ENCODE peak calls at places on chromosomes 3 and 15, in seven cellular contexts. C is pancreas; J is EL; V is activated naive CD4-positive, alpha-beta T cell treated with anti-CD3 and anti-CD28 coated beads for 36 hours; T is H7; E is body of pancreas; I is HFFc6. F is an unnamed sample.
A peak's percentile ranks its signal among the peaks of the same experiment; 100 is the strongest.

GRCh38 chr3:183185696-183186095 is 23.2 kb upstream of the LAMP3 start:
- DNase-seq in C (no peak), J (peak; percentile 86), V (no peak), T (no peak), E (no peak), I (peak; percentile 76), F (no peak)

GRCh38 chr15:31262143-31262530 is 64.5 kb upstream of the KLF13 start:
- DNase-seq in C (no peak), J (no peak), V (peak; percentile 3), T (no peak), E (no peak), I (no peak), F (peak; percentile 5)

GRCh38 chr15:53414167-53414566 is 345.3 kb downstream of the WDR72 start:
- DNase-seq in C (peak; percentile 7), J (no peak), V (no peak), T (no peak), E (peak; percentile 33), I (no peak), F (no peak)

GRCh38 chr3:189756651-189757078 is 125.5 kb downstream of the TP63 start:
- DNase-seq in C (no peak), J (peak; percentile 10), V (no peak), T (no peak), E (no peak), I (no peak), F (peak; percentile 46)

GRCh38 chr3:50121416-50122032 is 32.8 kb downstream of the RBM5 start:
- DNase-seq in C (peak; percentile 60), J (peak; percentile 79), V (peak; percentile 86), T (peak; percentile 94), E (peak; percentile 82), I (peak; percentile 69), F (peak; percentile 85)

GRCh38 chr3:177961784-177962183 is 574.5 kb upstream of the KCNMB2 start:
- DNase-seq in C (no peak), J (no peak), V (no peak), T (no peak), E (no peak), I (no peak), F (no peak)

GRCh38 chr3:244041-244440 is 47.5 kb downstream of the CHL1 start:
- DNase-seq in C (no peak), J (no peak), V (no peak), T (no peak), E (no peak), I (no peak), F (no peak)

GRCh38 chr15:28273468-28273867 is 48.5 kb downstream of the HERC2 start:
- DNase-seq in C (no peak), J (no peak), V (no peak), T (peak; percentile 74), E (no peak), I (no peak), F (no peak)

GRCh38 chr3:52088445-52089367 is 32.3 kb upstream of the DUSP7 start:
- DNase-seq in C (no peak), J (peak; percentile 86), V (no peak), T (peak; percentile 47), E (no peak), I (peak; percentile 52), F (no peak)

GRCh38 chr15:43293402-43293801 is 26.7 kb upstream of the TGM5 start:
- DNase-seq in C (peak; percentile 21), J (no peak), V (no peak), T (peak; percentile 92), E (peak; percentile 26), I (no peak), F (no peak)

GRCh38 chr3:151290673-151291072 is 12.3 kb upstream of the P2RY14 start:
- DNase-seq in C (no peak), J (peak; percentile 46), V (no peak), T (peak; percentile 4), E (no peak), I (peak; percentile 36), F (no peak)

GRCh38 chr15:79812536-79812935 is 84.3 kb downstream of the MTHFS start:
- DNase-seq in C (no peak), J (no peak), V (no peak), T (no peak), E (no peak), I (no peak), F (no peak)

GRCh38 chr3:23442598-23443383 is 239.7 kb downstream of the UBE2E2 start:
- DNase-seq in C (no peak), J (peak; percentile 80), V (peak; percentile 28), T (peak; percentile 45), E (no peak), I (peak; percentile 42), F (no peak)

GRCh38 chr15:73258271-73259108 is 110.3 kb downstream of the HCN4 start:
- DNase-seq in C (no peak), J (no peak), V (no peak), T (no peak), E (no peak), I (no peak), F (no peak)

GRCh38 chr3:24951186-24951585 is 456.5 kb upstream of the THRB start:
- DNase-seq in C (no peak), J (no peak), V (no peak), T (no peak), E (no peak), I (no peak), F (no peak)

GRCh38 chr3:37072892-37073291 is 79.6 kb downstream of the MLH1 start:
- DNase-seq in C (no peak), J (peak; percentile 87), V (no peak), T (no peak), E (no peak), I (peak; percentile 65), F (no peak)

GRCh38 chr15:80788536-80788935 is 9.4 kb downstream of the CEMIP start:
- DNase-seq in C (no peak), J (peak; percentile 12), V (no peak), T (no peak), E (no peak), I (peak; percentile 39), F (no peak)

GRCh38 chr15:49255966-49256759 is 86.1 kb downstream of the GALK2 start:
- DNase-seq in C (no peak), J (no peak), V (no peak), T (no peak), E (no peak), I (no peak), F (no peak)

GRCh38 chr3:78751266-78751665 is 1016.5 kb downstream of the ROBO1 start:
- DNase-seq in C (no peak), J (peak; percentile 33), V (no peak), T (no peak), E (no peak), I (no peak), F (no peak)

F was measured in Caco-2.